ENCODE peak calls at places on chromosomes 4 and X, in five cellular contexts. Z, O, M, B and C are unnamed samples.

GRCh38 chr4:127162741-127163140 is 470.0 kb upstream of the INTU start:
- DNase-seq in Z (no peak), M (peak; percentile 87), B (no peak), O (no peak), C (peak; percentile 14)

GRCh38 chrX:13109811-13110210 is 65.4 kb upstream of the FAM9C start:
- DNase-seq in O (no peak), B (no peak), M (peak; percentile 55), Z (no peak), C (no peak)

GRCh38 chrX:54439967-54440871 is at the start of gene TSR2:
- DNase-seq in B (peak; percentile 87), Z (peak; percentile 88), M (peak; percentile 86), O (peak; percentile 7), C (peak; percentile 59)

GRCh38 chrX:13015536-13016236 is 28.7 kb downstream of the FAM9C start:
- DNase-seq in O (no peak), M (no peak), B (no peak), Z (no peak), C (no peak)

GRCh38 chr4:169530048-169530447 is 82.3 kb downstream of the NEK1 start:
- DNase-seq in O (no peak), M (peak; percentile 67), Z (no peak), B (no peak), C (no peak)

GRCh38 chrX:29665532-29665931 is 549.8 kb upstream of the MAGEB2 start:
- DNase-seq in M (no peak), B (no peak), Z (no peak), O (no peak), C (no peak)

GRCh38 chr4:15961778-15962510 is 1.0 kb downstream of the FGFBP2 start:
- DNase-seq in O (no peak), M (no peak), B (no peak), Z (no peak), C (no peak)

GRCh38 chr4:168541608-168541953 is 44.7 kb downstream of the PALLD start:
- DNase-seq in O (no peak), B (no peak), M (peak; percentile 74), Z (no peak), C (no peak)

GRCh38 chrX:48068096-48068887 is 3.1 kb downstream of the ZNF630 start:
- DNase-seq in O (no peak), Z (no peak), M (no peak), B (no peak), C (no peak)

DNA sequence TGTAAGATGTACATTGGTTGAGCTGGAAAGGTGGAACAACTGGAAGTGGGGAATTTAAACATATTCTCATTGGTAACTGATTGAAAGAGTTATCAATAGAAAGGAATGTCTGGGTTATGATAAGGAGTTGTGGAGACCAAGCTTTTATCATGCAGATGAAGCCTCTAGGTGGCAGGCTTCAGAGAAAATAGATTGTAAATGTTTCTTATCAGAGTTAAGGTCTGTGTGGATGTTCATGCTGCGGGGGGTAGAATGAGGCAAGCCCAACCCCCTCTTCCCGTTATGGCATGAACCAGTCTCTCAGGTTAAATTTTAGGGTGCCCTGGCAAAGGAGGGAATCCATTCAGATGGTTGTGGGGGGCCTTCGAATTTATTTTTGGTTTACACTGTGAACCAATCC is 16.0 kb downstream of the ARSD start:
- DNase-seq in B (no peak), M (no peak), Z (no peak), O (no peak), C (no peak)
- TF ChIP-seq CTCF in B (peak; percentile 47), M (peak; percentile 6), Z (no peak), O (no peak), C (peak; percentile 8)

DNA sequence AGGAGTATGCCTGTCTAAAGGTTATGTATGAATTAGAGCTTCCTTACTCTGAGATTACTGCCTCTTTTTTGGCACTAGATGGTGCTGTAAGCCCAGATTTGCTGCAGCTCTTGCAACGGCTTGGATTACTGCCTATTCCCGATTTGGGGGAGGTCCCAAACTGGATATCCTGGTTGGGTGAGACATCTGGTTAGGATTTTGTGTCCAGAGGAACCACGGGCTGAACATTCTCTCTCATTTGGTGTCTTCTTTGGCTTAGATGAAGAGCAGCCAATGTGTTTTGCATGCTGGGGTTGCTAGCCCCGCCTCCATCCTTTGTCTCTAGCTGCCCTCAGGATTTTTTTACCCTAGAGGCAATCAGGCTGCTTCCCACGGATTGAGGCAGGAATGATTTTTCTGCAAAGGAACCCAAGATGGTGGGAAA is 31.9 kb downstream of the F8A1 start:
- DNase-seq in Z (no peak), M (peak; percentile 68), B (peak; percentile 73), O (no peak), C (peak; percentile 75)
- H3K4me3 ChIP-seq in Z (no peak overlapping the region), M (no peak overlapping the region), B (no peak overlapping the region), O (no peak overlapping the region), C (no peak overlapping the region)

GRCh38 chrX:2609431-2610238 is 81.5 kb upstream of the CD99 start:
- DNase-seq in Z (no peak), B (peak; percentile 44), M (peak; percentile 34), O (no peak), C (no peak)
- TF ChIP-seq CTCF in Z (peak; percentile 38), B (peak; percentile 35), M (no peak), O (no peak), C (no peak)

DNA sequence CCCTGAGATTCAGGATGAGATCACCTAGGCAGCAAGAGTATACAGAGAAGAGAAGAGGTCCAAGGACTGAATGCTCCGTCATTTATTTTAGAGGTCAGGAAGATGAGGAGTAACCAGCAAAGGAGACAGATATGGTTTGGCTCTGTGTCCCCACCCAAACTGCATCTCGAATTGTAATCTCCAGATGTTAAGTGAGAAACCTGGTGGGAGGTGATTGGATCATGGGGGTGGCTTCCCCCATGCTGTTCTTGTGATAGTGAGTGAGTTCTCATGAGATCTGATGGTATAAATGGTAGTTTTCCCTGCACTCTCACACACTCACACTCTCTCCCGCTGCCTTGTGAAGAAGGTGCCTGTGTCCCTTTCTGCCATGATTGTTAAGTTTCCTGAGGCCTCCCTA is 60.8 kb downstream of the MID1IP1 start:
- DNase-seq in B (no peak), Z (no peak), O (no peak), M (no peak), C (no peak)
- H3K4me3 ChIP-seq in B (no peak overlapping the region), Z (no peak overlapping the region), O (no peak overlapping the region), M (no peak overlapping the region), C (no peak overlapping the region)

GRCh38 chr4:4726051-4726450 is 133.4 kb upstream of the MSX1 start:
- DNase-seq in B (no peak), Z (no peak), M (no peak), O (no peak), C (no peak)
- TF ChIP-seq CTCF in B (peak; percentile 43), Z (no peak), M (peak; percentile 34), O (no peak), C (peak; percentile 38)

GRCh38 chrX:131783555-131784338 is 239.4 kb upstream of the STK26 start:
- DNase-seq in B (no peak), M (no peak), O (no peak), Z (no peak), C (no peak)

GRCh38 chrX:131778269-131779218 is 234.7 kb downstream of the OR13H1 start:
- DNase-seq in M (no peak), O (peak; percentile 7), Z (no peak), B (no peak), C (no peak)

DNA sequence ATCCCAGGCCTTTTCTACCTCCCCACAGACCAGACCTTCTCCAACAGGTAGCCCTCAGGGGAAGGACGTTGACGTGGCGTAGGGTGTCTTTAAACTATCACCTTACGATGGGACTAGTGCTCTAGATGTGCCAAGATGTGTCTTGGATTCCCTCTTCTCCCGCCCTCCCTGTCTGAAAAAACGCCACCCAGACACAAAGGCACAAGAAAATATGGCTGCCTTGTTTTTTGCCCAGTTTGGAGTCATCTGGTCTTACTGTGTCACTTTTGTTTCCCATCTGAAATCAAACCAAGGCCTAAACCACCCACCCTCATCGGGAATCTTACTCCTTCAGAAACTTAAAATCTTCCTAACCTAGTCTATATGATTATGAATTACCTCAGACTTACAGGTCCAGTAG is 235.4 kb downstream of the OR13H1 start:
- DNase-seq in B (no peak), Z (no peak), O (no peak), M (no peak), C (no peak)
- H3K4me3 ChIP-seq in B (no peak overlapping the region), Z (peak overlapping the region; percentile 56), O (no peak overlapping the region), M (no peak overlapping the region), C (no peak overlapping the region)

GRCh38 chr4:97984545-97985131 is 158.6 kb downstream of the STPG2 start:
- DNase-seq in M (peak; percentile 17), B (peak; percentile 28), O (no peak), Z (no peak), C (no peak)
- TF ChIP-seq CTCF in M (peak; percentile 58), B (peak; percentile 63), O (no peak), Z (no peak), C (peak; percentile 33)

DNA sequence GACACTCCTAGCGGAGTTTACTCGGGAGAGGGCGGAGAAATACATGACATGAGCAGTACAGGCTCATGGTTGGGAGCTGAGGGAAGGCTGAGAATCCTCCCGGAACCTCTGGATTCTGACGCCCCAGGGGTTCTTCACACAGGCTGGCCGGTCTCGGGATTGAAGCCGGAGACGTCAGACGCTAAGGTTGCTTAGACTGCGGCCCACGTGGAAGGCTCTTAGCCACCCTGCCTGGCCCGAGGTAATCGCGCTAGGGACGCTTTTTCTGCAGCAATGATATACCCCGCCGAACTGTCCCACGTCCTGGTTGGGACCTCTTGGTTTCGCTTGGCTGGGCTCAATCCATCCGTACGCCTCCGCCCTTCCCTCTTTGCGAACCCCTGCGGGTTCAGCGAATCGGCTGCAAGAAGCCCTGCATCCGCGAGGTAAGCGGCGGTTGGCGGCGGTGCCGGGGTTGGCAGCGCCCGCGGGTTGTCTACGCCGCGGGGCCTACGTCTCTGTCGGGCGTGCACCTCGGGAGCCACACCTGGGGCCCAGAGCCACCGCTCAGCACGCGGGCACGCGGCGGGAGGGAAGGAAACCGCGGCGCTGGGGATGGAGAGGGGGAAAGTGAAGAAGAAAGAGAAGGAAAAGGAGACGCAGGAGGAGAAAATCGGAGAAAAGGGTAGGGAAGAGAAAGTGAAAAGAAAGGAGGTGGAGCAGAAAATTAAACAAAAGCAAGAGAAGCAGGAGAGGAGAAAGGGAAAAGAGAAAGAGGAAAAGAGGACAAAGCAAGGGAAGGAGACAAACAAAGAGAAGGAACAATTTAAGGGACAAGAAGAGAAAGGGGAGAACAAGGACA is at the start of gene ARL9:
- DNase-seq in Z (peak; percentile 74), B (peak; percentile 80), M (peak; percentile 64), O (no peak), C (peak; percentile 37)
- H3K4me3 ChIP-seq in Z (peak within 1 kb of the TSS; percentile 58), B (peak within 1 kb of the TSS; percentile 66), M (peak within 1 kb of the TSS; percentile 50), O (peak within 1 kb of the TSS; percentile 54), C (peak within 1 kb of the TSS; percentile 65)